ENCODE peak calls at places on chromosomes 13 and 19, in six cellular contexts. L is HL-60; J is transverse colon; M is lower leg skin; U is pancreas; Y is CD4-positive, alpha-beta T cell. X is an unnamed sample.

GRCh38 chr19:17415107-17415506 is 4.7 kb upstream of the MVB12A start:
- DNase-seq in U (no peak), M (no peak), J (no peak), L (no peak), Y (no peak), X (no peak)

GRCh38 chr19:33629826-33630375 is 8.1 kb downstream of the CHST8 start:
- DNase-seq in J (no peak), M (peak; percentile 68), Y (no peak), U (no peak), L (no peak), X (no peak)

GRCh38 chr19:18419699-18420460 is 682 bp downstream of the SSBP4 start:
- DNase-seq in L (no peak), J (peak; percentile 65), U (peak; percentile 64), M (no peak), Y (no peak), X (peak; percentile 73)

GRCh38 chr19:9995999-9996398 is 14.3 kb downstream of the COL5A3 start:
- DNase-seq in M (no peak), Y (no peak), L (no peak), J (no peak), U (no peak), X (no peak)

GRCh38 chr13:98787173-98787572 is 34.7 kb upstream of the SLC15A1 start:
- DNase-seq in L (no peak), J (no peak), M (peak; percentile 26), Y (no peak), U (no peak), X (no peak)

GRCh38 chr19:28425431-28425931 is 787.5 kb downstream of the UQCRFS1 start:
- DNase-seq in U (no peak), M (no peak), Y (no peak), J (no peak), L (no peak), X (no peak)

GRCh38 chr13:100208596-100208995 is 119.7 kb downstream of the PCCA start:
- DNase-seq in M (no peak), L (no peak), J (no peak), U (no peak), Y (no peak), X (no peak)

GRCh38 chr19:18274303-18274775 is at the start of gene IQCN:
- DNase-seq in Y (no peak), J (peak; percentile 66), U (peak; percentile 67), M (no peak), L (peak; percentile 47), X (no peak)

GRCh38 chr13:42153371-42153770 is 104.9 kb downstream of the DGKH start:
- DNase-seq in U (no peak), L (no peak), M (no peak), Y (no peak), J (no peak), X (no peak)

GRCh38 chr19:34044011-34044410 is 128.3 kb upstream of the LSM14A start:
- DNase-seq in J (no peak), L (no peak), U (no peak), M (no peak), Y (no peak), X (no peak)

GRCh38 chr13:113561417-113562084 is 23.0 kb upstream of the TFDP1 start:
- DNase-seq in Y (no peak), L (no peak), M (peak; percentile 84), U (no peak), J (no peak), X (no peak)

GRCh38 chr13:107117327-107118012 is 549.5 kb upstream of the ARGLU1 start:
- DNase-seq in Y (no peak), L (no peak), U (no peak), M (no peak), J (no peak), X (no peak)

GRCh38 chr19:58566989-58567388 is 6.1 kb downstream of the MZF1 start:
- DNase-seq in U (peak; percentile 10), J (peak; percentile 3), L (no peak), M (peak; percentile 69), Y (no peak), X (no peak)

GRCh38 chr13:109673477-109673876 is 112.9 kb downstream of the IRS2 start:
- DNase-seq in J (no peak), Y (no peak), M (no peak), U (no peak), L (no peak), X (no peak)

GRCh38 chr13:105579821-105580707 is 955.4 kb downstream of the EFNB2 start:
- DNase-seq in L (no peak), U (no peak), Y (no peak), J (no peak), M (no peak), X (no peak)

GRCh38 chr13:51981355-51981754 is 29.9 kb downstream of the ATP7B start:
- DNase-seq in U (no peak), M (no peak), Y (no peak), L (no peak), J (no peak), X (no peak)

GRCh38 chr19:6048348-6048747 is 62.0 kb downstream of the RFX2 start:
- DNase-seq in U (no peak), M (peak; percentile 82), L (no peak), J (no peak), Y (no peak), X (no peak)

GRCh38 chr13:66530686-66531085 is 699.5 kb downstream of the PCDH9 start:
- DNase-seq in U (no peak), Y (no peak), J (no peak), L (no peak), M (no peak), X (no peak)
- TF ChIP-seq CTCF in U (no peak), Y (no peak), J (no peak), L (no peak), M (no peak), X (no peak)

GRCh38 chr13:40340368-40341085 is 325.9 kb downstream of the FOXO1 start:
- DNase-seq in Y (no peak), M (no peak), L (no peak), U (peak; percentile 67), J (no peak), X (no peak)
- TF ChIP-seq CTCF in Y (no peak), M (no peak), L (no peak), U (no peak), J (no peak), X (no peak)

GRCh38 chr13:74466015-74466414 is 331.8 kb upstream of the KLF12 start:
- DNase-seq in Y (no peak), U (no peak), L (no peak), J (no peak), M (no peak), X (no peak)

GRCh38 chr13:74465279-74465678 is 331.1 kb upstream of the KLF12 start:
- DNase-seq in Y (no peak), M (no peak), L (no peak), J (no peak), U (no peak), X (no peak)

GRCh38 chr13:74461011-74461410 is 326.8 kb upstream of the KLF12 start:
- DNase-seq in M (no peak), L (no peak), J (no peak), Y (no peak), U (no peak), X (no peak)

DNA sequence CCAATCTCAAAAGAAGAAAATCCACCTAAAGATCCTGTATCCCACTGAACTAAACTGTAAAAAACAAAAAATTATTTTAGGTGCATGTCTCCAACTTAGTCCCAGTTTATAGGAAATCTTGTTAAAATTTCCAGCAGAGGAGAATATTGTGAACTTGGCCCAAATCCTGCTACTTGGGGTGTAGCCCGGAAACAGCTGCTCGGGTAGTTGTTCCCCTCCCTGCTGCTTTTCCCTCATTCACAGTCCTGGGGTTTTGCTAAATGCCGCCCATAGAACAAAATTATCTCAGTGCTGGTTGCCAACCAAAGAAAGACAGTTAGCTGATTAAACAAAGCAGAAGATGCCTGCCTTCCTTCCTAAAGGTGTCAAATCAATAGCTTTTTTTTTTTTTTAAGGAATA is 330.5 kb upstream of the KLF12 start:
- DNase-seq in L (no peak), M (no peak), Y (no peak), J (no peak), U (no peak), X (no peak)
- TF ChIP-seq CTCF in L (no peak), M (no peak), Y (no peak), J (no peak), U (no peak), X (no peak)

DNA sequence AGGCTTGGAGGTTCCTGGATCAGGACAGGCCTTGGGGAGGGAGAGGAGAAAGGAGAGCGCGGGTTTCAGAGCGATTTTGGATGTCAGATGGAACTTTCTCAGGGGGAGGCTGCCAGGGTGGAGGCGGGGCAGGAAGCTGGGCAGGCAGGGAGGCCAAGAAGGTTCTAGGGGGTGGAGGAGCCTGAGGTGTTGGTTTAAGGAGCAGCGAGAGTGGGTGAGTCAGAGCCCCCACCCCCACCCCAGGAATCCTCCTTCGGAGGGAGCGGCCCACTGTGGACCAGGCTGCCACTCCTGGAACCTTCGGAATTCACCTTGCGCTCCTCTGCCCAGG is 15.9 kb upstream of the NOP53 start:
- DNase-seq in Y (no peak), U (peak; percentile 88), M (peak; percentile 92), J (peak; percentile 45), L (no peak), X (no peak)
- TF ChIP-seq CTCF in Y (no peak), U (no peak), M (no peak), J (no peak), L (no peak), X (no peak)

DNA sequence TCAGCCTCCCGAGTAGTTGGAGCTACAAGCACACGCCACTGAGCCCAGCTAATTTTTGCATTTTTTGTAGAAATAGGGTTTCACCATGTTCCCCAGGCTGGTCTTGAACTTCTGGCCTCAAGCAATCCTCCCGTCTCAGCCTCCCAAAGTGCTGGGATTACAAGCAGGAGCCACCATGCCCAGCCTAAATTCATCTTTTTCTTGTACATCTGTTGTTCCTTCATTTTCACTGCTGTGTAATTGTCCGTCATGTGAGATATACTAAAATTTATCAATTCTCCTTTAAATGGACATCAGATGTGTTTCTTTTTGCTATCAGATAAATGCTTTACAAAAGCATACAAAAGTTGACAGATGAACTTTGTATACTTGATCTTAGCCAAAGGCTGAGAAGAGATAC is 22.9 kb downstream of the DYRK1B start:
- DNase-seq in J (no peak), L (no peak), M (no peak), Y (no peak), U (no peak), X (no peak)
- TF ChIP-seq CTCF in J (no peak), L (no peak), M (no peak), Y (no peak), U (no peak), X (no peak)

GRCh38 chr13:48304132-48304876 is 753 bp downstream of the RB1 start:
- DNase-seq in J (peak; percentile 57), U (no peak), M (peak; percentile 87), L (no peak), Y (no peak), X (peak; percentile 71)
- TF ChIP-seq CTCF in J (no peak), U (no peak), M (no peak), L (no peak), Y (no peak), X (no peak)

DNA sequence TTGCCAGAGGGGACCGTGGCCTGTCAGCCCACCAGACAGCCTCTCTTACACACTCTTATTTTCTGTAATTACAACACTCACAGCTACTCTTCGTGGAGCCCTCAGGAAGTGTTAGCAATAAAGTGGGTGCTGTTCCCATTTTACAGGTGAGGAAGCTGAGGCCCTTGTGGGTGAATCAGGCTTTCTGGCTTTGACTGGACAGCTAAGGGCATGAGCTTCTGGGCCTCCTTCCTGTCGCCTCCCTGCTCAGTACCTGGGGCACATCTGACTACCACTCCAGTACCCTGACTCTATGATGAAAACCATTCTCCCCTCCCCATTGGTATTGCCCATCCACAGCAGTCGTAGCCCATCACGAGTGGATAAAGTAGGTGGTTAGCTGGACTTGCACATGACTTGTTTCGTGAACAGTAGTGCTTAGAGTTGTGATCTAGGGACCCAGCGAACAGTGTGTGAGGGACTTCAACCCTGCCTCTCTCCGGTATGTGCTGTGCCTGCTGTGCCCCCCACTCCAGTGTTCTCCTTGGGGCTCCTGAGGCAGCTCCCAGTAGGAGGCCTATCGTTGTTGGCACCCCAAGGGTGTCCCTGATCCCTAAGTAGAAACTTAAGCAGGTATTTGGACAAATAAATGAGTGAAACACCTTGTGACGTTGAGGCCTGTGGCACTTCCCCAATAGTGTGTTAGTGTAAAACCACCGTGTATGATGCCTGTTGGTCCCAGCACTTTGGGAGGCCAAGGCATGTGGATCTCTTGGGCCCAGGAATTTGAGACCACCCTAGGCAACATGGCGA is 38.6 kb downstream of the GATAD2A start:
- DNase-seq in J (no peak), Y (no peak), L (no peak), U (no peak), M (no peak), X (peak; percentile 44)
- TF ChIP-seq CTCF in J (no peak), Y (no peak), L (no peak), U (no peak), M (no peak), X (no peak)

X was measured in GM06990.